ENCODE peak calls at places on chromosomes 6 and 20, in nine cellular contexts. Q is breast epithelium, M is stomach, L is HepG2, Y is transverse colon, P is GM23338, W is upper lobe of left lung, G is Panc1, V is endothelial cell of umbilical vein. D is an unnamed sample. For H3K4me1, the result is how much of the 10 kb centered on the place peaks cover.

GRCh38 chr6:138248878-138249277 is 30.6 kb upstream of the PBOV1 start:
- DNase-seq in P (no peak), G (no peak), Q (no peak), V (no peak), W (no peak), L (peak), Y (no peak), M (no peak), D (no peak)

GRCh38 chr6:143619844-143620243 is 57.9 kb upstream of the PHACTR2 start:
- DNase-seq in L (peak), W (no peak), V (no peak), M (no peak), Y (no peak), Q (no peak), G (no peak), P (no peak), D (no peak)

GRCh38 chr20:47411161-47411560 is 54.7 kb upstream of the ZMYND8 start:
- DNase-seq in W (no peak), G (no peak), V (no peak), Y (no peak), M (no peak), L (no peak), P (no peak), Q (no peak), D (no peak)

GRCh38 chr6:131225959-131226358 is 90.7 kb downstream of the AKAP7 start:
- DNase-seq in Q (no peak), W (no peak), L (no peak), P (no peak), V (no peak), G (no peak), Y (no peak), M (no peak), D (no peak)

GRCh38 chr6:116561377-116562018 is 7.9 kb downstream of the CALHM4 start:
- DNase-seq in V (peak), G (peak), M (peak), W (peak), P (peak), L (peak), Q (peak), Y (peak), D (peak)

GRCh38 chr20:53582574-53583351 is 10.9 kb downstream of the ZNF217 start:
- DNase-seq in P (no peak), V (peak), G (no peak), M (peak), W (peak), Q (peak), Y (no peak), L (peak), D (no peak)

GRCh38 chr20:38129893-38130609 is 35.0 kb downstream of the TGM2 start:
- DNase-seq in V (no peak), P (no peak), G (no peak), Q (no peak), W (no peak), M (no peak), L (no peak), Y (no peak), D (peak)

GRCh38 chr20:50516935-50517816 is 7.0 kb downstream of the PTPN1 start:
- DNase-seq in Y (peak), Q (no peak), L (no peak), G (no peak), V (no peak), P (no peak), W (no peak), M (no peak), D (no peak)

GRCh38 chr6:116450769-116451740 is 10.1 kb upstream of the CALHM6 start:
- DNase-seq in M (peak), L (no peak), G (no peak), Q (no peak), V (peak), Y (peak), W (peak), P (peak), D (peak)

GRCh38 chr20:4787825-4788224 is 66.1 kb downstream of the PRND start:
- DNase-seq in Q (no peak), M (no peak), P (no peak), L (no peak), G (no peak), Y (no peak), W (no peak), V (no peak), D (no peak)

GRCh38 chr6:1123406-1123805 is 188.5 kb upstream of the FOXQ1 start:
- DNase-seq in Q (no peak), M (no peak), G (no peak), L (no peak), W (no peak), P (no peak), V (no peak), Y (no peak), D (no peak)

GRCh38 chr20:54219751-54220426 is 12.0 kb downstream of the PFDN4 start:
- DNase-seq in L (peak), Y (no peak), V (peak), G (no peak), M (no peak), W (no peak), P (peak), Q (no peak), D (no peak)

GRCh38 chr6:50862172-50862571 is 43.5 kb downstream of the TFAP2B start:
- DNase-seq in L (no peak), W (no peak), Y (no peak), Q (no peak), M (no peak), G (no peak), P (no peak), V (no peak), D (no peak)

GRCh38 chr6:53833147-53833546 is 38.3 kb downstream of the LRRC1 start:
- DNase-seq in M (no peak), Q (no peak), W (no peak), Y (no peak), G (no peak), V (no peak), P (no peak), L (no peak), D (no peak)

GRCh38 chr20:19786311-19786710 is 28.3 kb downstream of the RIN2 start:
- DNase-seq in G (no peak), L (no peak), M (no peak), W (no peak), Q (no peak), P (peak), V (peak), Y (peak), D (no peak)

GRCh38 chr6:168538892-168539811 is 98.2 kb downstream of the SMOC2 start:
- DNase-seq in G (no peak), M (no peak), Q (no peak), P (no peak), V (no peak), Y (no peak), W (no peak), L (no peak), D (no peak)

GRCh38 chr6:133966654-133967300 is 13.8 kb downstream of the TBPL1 start:
- DNase-seq in Y (no peak), V (no peak), L (no peak), M (no peak), P (no peak), W (no peak), Q (no peak), G (no peak), D (no peak)

GRCh38 chr6:168315626-168316025 is 4.0 kb downstream of the DACT2 start:
- DNase-seq in V (no peak), L (no peak), G (no peak), W (no peak), Q (no peak), Y (no peak), P (no peak), M (no peak), D (no peak)

GRCh38 chr6:31350551-31350950 is 6.4 kb downstream of the HLA-B start:
- DNase-seq in P (no peak), W (no peak), Q (no peak), V (no peak), Y (no peak), M (no peak), L (no peak), G (no peak), D (no peak)

GRCh38 chr6:31352497-31353368 is 4.2 kb downstream of the HLA-B start:
- DNase-seq in W (no peak), V (no peak), M (no peak), Q (no peak), L (no peak), Y (no peak), G (no peak), P (no peak), D (no peak)

GRCh38 chr6:31353508-31353907 is 3.5 kb downstream of the HLA-B start:
- DNase-seq in P (no peak), V (no peak), W (no peak), L (no peak), Y (no peak), Q (no peak), M (no peak), G (no peak), D (no peak)

GRCh38 chr6:31351734-31352496 is 5.1 kb downstream of the HLA-B start:
- DNase-seq in W (no peak), G (no peak), Y (no peak), V (no peak), M (no peak), P (no peak), L (no peak), Q (no peak), D (no peak)

DNA sequence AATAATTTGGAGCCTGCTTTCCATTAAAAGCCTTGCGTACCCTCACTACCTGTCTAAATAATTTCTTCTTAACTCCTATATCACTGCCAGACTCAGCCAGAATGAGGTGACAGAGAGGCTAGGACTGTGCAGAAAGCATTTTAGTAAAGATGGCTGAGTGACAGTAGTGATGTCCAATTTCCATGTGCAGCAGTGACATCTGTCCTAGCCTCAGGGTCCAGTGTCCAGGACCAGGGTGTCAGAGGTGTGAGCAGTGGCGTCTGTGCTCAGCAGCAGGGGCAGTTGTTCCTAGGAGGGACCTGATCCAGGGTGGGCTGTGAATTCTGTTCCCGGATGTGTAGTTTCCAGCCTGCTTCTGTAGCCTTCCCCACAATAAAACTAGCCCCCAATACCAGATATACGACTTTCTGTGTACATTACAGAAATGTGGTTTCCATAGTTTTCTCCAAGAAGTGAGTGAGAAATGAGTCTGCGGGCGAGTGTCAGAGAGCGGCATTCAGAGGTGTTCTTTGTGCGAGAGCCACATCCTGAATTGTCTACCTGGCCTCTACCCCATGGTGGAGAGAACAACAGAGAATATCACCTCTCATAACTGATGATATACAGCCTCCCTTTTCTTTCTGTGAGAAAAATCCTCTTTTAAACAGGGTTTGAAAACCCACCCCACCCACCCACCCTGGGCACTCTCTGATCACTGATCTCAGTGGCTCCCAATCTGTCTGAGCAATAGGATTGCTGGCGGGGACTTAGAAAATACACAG is 5.8 kb downstream of the HLA-B start:
- DNase-seq in G (no peak), Q (no peak), M (no peak), V (no peak), W (no peak), P (no peak), L (no peak), Y (no peak), D (no peak)
- TF ChIP-seq POLR2AphosphoS5 in G (no peak), Q (no peak), M (no peak), V (no peak), W (no peak), P (no peak), L (no peak), Y (no peak), D (peak)

DNA sequence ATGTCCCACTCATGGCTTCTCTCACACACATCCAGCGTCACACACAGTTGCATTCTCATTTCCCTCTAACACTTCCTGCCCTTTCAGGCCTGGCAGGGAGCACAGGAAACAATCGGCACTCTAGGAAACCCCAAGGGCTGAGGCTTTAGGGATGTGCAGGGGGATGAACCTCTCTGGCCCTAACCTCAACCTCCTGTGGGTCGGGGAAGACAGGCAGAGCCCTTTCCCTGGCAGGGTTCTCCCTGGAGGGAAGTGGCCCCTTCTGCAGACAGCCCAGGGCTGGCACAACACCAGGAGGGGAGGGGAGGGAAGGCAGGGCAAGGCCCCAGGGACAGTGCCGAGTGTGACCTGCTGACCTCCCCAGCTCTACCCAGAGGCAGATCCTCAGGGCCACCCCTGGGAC is 2.7 kb downstream of the TEAD3 start:
- DNase-seq in G (no peak), V (peak), Y (no peak), L (no peak), W (no peak), P (peak), M (no peak), Q (no peak), D (no peak)
- H3K4me1 ChIP-seq in G (under half), V (under half), Y (half or more), L (half or more), W (half or more), P (half or more), M (half or more), Q (under half), D (half or more)

GRCh38 chr6:140660295-140660694 is 1285.8 kb upstream of the CITED2 start:
- DNase-seq in Y (no peak), V (no peak), M (no peak), P (no peak), L (no peak), G (no peak), Q (no peak), W (no peak), D (no peak)
- TF ChIP-seq POLR2AphosphoS5 in Y (no peak), V (no peak), M (no peak), P (no peak), L (no peak), G (no peak), Q (no peak), W (no peak), D (no peak)

DNA sequence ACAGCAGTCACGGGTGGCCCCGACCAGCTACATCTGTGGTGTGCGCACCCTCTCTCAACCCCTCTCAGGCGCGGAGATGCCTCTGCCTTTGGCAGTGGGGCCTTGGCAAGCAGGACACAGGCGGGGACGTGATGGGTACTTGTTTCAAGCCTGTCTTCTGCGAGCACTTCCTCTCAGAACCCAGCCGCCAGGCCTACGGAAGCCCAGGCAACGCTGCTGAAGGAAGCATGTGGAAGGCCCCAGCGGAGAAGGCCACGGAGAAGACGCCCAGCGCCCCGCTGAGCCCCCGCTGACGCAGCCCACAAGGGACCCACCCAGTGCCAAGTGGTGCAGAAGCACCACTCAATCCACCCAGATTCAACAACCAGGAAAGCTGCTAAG is 13.0 kb downstream of the SERPINB6 start:
- DNase-seq in L (no peak), Q (no peak), V (no peak), G (no peak), P (no peak), W (peak), M (no peak), Y (no peak), D (peak)
- H3K4me1 ChIP-seq in L (under half), Q (under half), V (under half), G (under half), P (under half), W (half or more), M (half or more), Y (half or more), D (half or more)

DNA sequence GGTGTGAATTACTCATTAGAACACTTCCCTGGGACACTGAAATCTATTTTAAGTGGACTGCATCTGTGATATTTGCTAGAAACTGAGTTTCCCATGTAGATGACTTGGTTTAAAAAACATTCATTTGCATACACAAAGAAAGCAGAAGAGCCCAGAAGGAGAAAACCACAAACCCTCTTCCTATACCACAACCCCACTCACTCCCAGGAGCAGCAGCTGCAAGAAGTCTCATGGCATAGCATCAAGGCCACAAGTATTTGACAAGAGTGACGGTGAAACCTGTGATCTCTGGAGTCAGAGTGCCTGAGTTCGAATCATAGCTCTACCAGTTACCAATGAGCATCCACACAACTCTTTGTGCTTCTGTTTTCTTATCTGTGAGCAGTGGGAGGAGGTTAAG is 44.7 kb upstream of the SIRPG start:
- DNase-seq in L (no peak), Y (no peak), M (no peak), Q (no peak), G (no peak), V (no peak), P (no peak), W (peak), D (no peak)
- TF ChIP-seq POLR2AphosphoS5 in L (no peak), Y (no peak), M (no peak), Q (no peak), G (no peak), V (no peak), P (no peak), W (no peak), D (peak)

DNA sequence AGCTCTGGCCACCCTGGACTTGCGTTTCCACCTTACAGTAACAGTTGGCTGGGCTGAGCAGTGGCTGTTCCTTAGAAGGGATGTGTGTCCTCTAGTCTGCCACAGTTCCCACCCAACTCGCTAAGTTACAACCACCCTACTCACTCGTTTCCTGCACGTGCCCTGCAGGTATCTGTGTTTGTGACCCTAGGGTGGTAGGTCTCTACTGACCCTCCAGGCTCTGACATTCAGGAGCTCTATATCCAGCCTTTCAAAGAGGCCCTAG is 109.9 kb downstream of the PREX1 start:
- DNase-seq in V (no peak), W (no peak), Y (no peak), P (no peak), G (no peak), Q (no peak), L (no peak), M (no peak), D (no peak)
- H3K4me1 ChIP-seq in V (under half), W (under half), Y (under half), P (under half), G (under half), Q (under half), L (under half), M (half or more), D (half or more)

GRCh38 chr20:35301426-35301825 is 9.2 kb upstream of the FAM83C start:
- DNase-seq in V (no peak), P (no peak), W (no peak), Y (no peak), M (no peak), L (no peak), G (no peak), Q (no peak), D (no peak)

GRCh38 chr20:35297740-35298139 is 5.5 kb upstream of the FAM83C start:
- DNase-seq in Q (no peak), W (no peak), L (no peak), Y (no peak), G (no peak), M (no peak), V (no peak), P (no peak), D (peak)

GRCh38 chr20:35300469-35301262 is 8.4 kb upstream of the FAM83C start:
- DNase-seq in P (no peak), M (no peak), Q (no peak), G (no peak), Y (no peak), V (no peak), W (no peak), L (no peak), D (no peak)

GRCh38 chr20:35298264-35298663 is 6.0 kb upstream of the FAM83C start:
- DNase-seq in Y (no peak), G (no peak), M (no peak), W (no peak), L (no peak), V (no peak), P (no peak), Q (no peak), D (peak)

DNA sequence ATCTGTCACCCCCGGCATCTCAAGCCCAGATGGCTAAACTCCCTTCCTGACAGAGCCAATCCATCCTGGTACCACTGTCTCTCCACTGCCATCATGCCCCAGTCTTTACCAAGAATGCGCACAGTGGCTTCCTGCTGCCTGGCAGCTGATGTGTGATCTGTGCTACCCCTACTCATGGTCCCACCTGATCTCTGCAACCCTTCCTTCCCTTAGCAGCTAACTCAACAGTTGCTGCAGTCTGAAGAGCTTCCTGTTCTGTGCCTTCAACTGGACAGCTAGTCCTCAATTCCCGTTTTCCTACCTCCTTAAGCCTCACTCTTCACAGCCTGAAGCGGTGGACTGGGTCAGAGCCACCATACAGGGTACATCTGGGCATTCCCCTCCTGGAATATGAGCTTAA is 7.6 kb upstream of the FAM83C start:
- DNase-seq in M (no peak), G (no peak), P (no peak), L (no peak), Q (no peak), W (no peak), Y (no peak), V (no peak), D (peak)
- TF ChIP-seq POLR2AphosphoS5 in M (no peak), G (no peak), P (no peak), L (no peak), Q (no peak), W (no peak), Y (no peak), V (no peak), D (no peak)

GRCh38 chr20:39898467-39898852 is 790.6 kb downstream of the MAFB start:
- DNase-seq in Q (no peak), P (no peak), G (no peak), M (no peak), Y (no peak), L (no peak), W (no peak), V (no peak), D (no peak)

GRCh38 chr20:39893013-39893685 is 795.9 kb downstream of the MAFB start:
- DNase-seq in L (no peak), M (no peak), P (peak), W (no peak), G (no peak), Y (no peak), Q (no peak), V (no peak), D (no peak)

GRCh38 chr20:39897781-39898466 is 791.1 kb downstream of the MAFB start:
- DNase-seq in W (no peak), V (no peak), G (no peak), P (no peak), M (no peak), Q (no peak), Y (no peak), L (no peak), D (no peak)

GRCh38 chr20:39899881-39900280 is 789.2 kb downstream of the MAFB start:
- DNase-seq in W (no peak), G (no peak), Y (no peak), P (peak), M (no peak), V (no peak), L (no peak), Q (no peak), D (no peak)

DNA sequence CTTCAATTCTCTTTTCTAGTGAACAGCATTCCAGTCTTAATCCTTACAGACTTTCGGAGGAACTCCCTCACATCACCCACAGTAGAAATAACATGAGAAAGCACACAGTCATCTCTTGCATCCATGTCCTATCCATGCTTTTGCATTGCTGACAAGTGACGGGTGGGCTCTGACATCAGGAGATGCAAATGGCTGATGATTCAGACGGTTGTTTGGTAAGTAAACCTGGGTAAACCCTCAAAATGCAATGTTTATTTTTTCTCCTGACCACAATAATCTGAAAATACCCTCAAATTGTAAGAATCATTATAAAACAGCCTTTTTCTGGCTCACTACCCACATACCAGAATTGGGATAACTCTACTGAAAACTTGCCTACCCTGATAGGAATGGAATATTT is 792.0 kb downstream of the MAFB start:
- DNase-seq in P (no peak), Q (no peak), G (no peak), L (no peak), W (no peak), V (no peak), M (no peak), Y (no peak), D (no peak)
- H3K4me1 ChIP-seq in P (under half), Q (under half), G (under half), L (under half), W (under half), V (under half), M (under half), Y (under half), D (under half)

D was measured in spleen.